ENCODE peak calls at places on chromosomes 4 and X, in four cellular contexts. One of them, this sample, is unnamed.

GRCh38 chr4:40515398-40516293 is 114.0 kb downstream of the RBM47 start:
- DNase-seq in A549: peak
- DNase-seq in fibroblast of lung: no peak
- DNase-seq in cardiac fibroblast: peak
- DNase-seq in this sample: no peak

GRCh38 chrX:153371256-153371655 is 29.9 kb downstream of the PNMA6E start:
- DNase-seq in A549: no peak
- DNase-seq in fibroblast of lung: peak
- DNase-seq in cardiac fibroblast: no peak
- DNase-seq in this sample: no peak

GRCh38 chrX:108250654-108251579 is 159.3 kb downstream of the ATG4A start:
- DNase-seq in A549: no peak
- DNase-seq in fibroblast of lung: no peak
- DNase-seq in cardiac fibroblast: no peak
- DNase-seq in this sample: no peak

GRCh38 chr4:92968556-92968955 is 664.8 kb downstream of the GRID2 start:
- DNase-seq in A549: no peak
- DNase-seq in fibroblast of lung: peak
- DNase-seq in cardiac fibroblast: no peak
- DNase-seq in this sample: no peak

GRCh38 chr4:112526061-112526460 is 10.1 kb upstream of the NEUROG2 start:
- DNase-seq in A549: no peak
- DNase-seq in fibroblast of lung: peak
- DNase-seq in cardiac fibroblast: no peak
- DNase-seq in this sample: no peak

GRCh38 chr4:8106451-8107025 is 52.1 kb downstream of the ABLIM2 start:
- DNase-seq in A549: no peak
- DNase-seq in fibroblast of lung: no peak
- DNase-seq in cardiac fibroblast: no peak
- DNase-seq in this sample: no peak

GRCh38 chr4:76293705-76294274 is 12.7 kb upstream of the STBD1 start:
- DNase-seq in A549: no peak
- DNase-seq in fibroblast of lung: peak
- DNase-seq in cardiac fibroblast: peak
- DNase-seq in this sample: no peak

GRCh38 chrX:87525771-87526229 is 8.2 kb downstream of the KLHL4 start:
- DNase-seq in A549: peak
- DNase-seq in fibroblast of lung: peak
- DNase-seq in cardiac fibroblast: peak
- DNase-seq in this sample: no peak

GRCh38 chr4:20432098-20432497 is 180.4 kb downstream of the SLIT2 start:
- DNase-seq in A549: no peak
- DNase-seq in fibroblast of lung: peak
- DNase-seq in cardiac fibroblast: peak
- DNase-seq in this sample: no peak

GRCh38 chr4:163967710-163968109 is 473.2 kb downstream of the TMA16 start:
- DNase-seq in A549: no peak
- DNase-seq in fibroblast of lung: no peak
- DNase-seq in cardiac fibroblast: no peak
- DNase-seq in this sample: no peak

GRCh38 chr4:11328401-11328800 is 100.3 kb downstream of the HS3ST1 start:
- DNase-seq in A549: no peak
- DNase-seq in fibroblast of lung: no peak
- DNase-seq in cardiac fibroblast: no peak
- DNase-seq in this sample: no peak

GRCh38 chrX:56253832-56254703 is 21.9 kb downstream of the KLF8 start:
- DNase-seq in A549: no peak
- DNase-seq in fibroblast of lung: no peak
- DNase-seq in cardiac fibroblast: no peak
- DNase-seq in this sample: no peak

GRCh38 chrX:68693481-68694410 is 46.3 kb downstream of the STARD8 start:
- DNase-seq in A549: no peak
- DNase-seq in fibroblast of lung: peak
- DNase-seq in cardiac fibroblast: peak
- DNase-seq in this sample: peak

GRCh38 chr4:2715426-2715825 is 40.7 kb downstream of the TNIP2 start:
- DNase-seq in A549: no peak
- DNase-seq in fibroblast of lung: no peak
- DNase-seq in cardiac fibroblast: no peak
- DNase-seq in this sample: no peak

GRCh38 chr4:2713337-2713736 is 42.8 kb downstream of the TNIP2 start:
- DNase-seq in A549: no peak
- DNase-seq in fibroblast of lung: no peak
- DNase-seq in cardiac fibroblast: no peak
- DNase-seq in this sample: no peak

GRCh38 chr4:2714918-2715317 is 41.2 kb downstream of the TNIP2 start:
- DNase-seq in A549: no peak
- DNase-seq in fibroblast of lung: no peak
- DNase-seq in cardiac fibroblast: peak
- DNase-seq in this sample: no peak

GRCh38 chr4:2714071-2714770 is 41.9 kb downstream of the TNIP2 start:
- DNase-seq in A549: no peak
- DNase-seq in fibroblast of lung: peak
- DNase-seq in cardiac fibroblast: peak
- DNase-seq in this sample: no peak

DNA sequence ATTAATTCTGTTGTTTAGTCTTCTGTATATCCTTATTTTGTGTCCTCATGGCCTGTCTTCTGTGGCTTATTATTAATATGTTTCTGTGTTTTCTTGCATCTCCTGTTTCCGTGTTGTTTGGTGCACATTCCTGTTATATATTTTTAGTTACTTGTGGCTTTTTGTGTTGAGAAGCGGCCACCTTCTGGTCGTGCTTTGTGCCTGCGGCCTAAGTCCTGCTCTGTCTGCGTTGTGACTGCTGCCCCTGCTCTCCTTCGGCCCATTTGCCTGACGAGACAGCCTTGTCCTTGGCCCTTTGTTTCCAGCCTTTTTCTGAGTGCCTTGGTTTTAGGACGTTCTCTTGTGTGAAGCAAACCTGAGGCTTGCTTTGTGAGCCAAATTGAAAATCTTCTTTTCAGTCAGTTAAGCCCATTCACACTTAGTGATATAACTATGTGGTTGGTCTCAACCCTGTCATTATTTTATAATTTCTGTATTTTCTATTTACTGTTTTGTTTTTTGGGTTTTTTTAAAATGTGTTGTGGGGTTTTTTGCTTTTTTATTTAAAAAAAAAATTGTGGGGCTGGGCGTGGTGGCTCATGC is 43.8 kb downstream of the TNIP2 start:
- DNase-seq in A549: no peak
- DNase-seq in fibroblast of lung: peak
- DNase-seq in cardiac fibroblast: peak
- DNase-seq in this sample: peak
- TF ChIP-seq CTCF in A549: no peak
- TF ChIP-seq CTCF in fibroblast of lung: no peak
- TF ChIP-seq CTCF in cardiac fibroblast: peak
- TF ChIP-seq CTCF in this sample: peak

GRCh38 chr4:17781831-17782287 is 438 bp upstream of the FAM184B start:
- DNase-seq in A549: no peak
- DNase-seq in fibroblast of lung: no peak
- DNase-seq in cardiac fibroblast: no peak
- DNase-seq in this sample: no peak

GRCh38 chr4:17787315-17787714 is 5.9 kb upstream of the FAM184B start:
- DNase-seq in A549: no peak
- DNase-seq in fibroblast of lung: peak
- DNase-seq in cardiac fibroblast: no peak
- DNase-seq in this sample: no peak

GRCh38 chr4:17786567-17786966 is 5.1 kb upstream of the FAM184B start:
- DNase-seq in A549: no peak
- DNase-seq in fibroblast of lung: peak
- DNase-seq in cardiac fibroblast: no peak
- DNase-seq in this sample: no peak

GRCh38 chr4:17788956-17789355 is 7.5 kb upstream of the FAM184B start:
- DNase-seq in A549: no peak
- DNase-seq in fibroblast of lung: peak
- DNase-seq in cardiac fibroblast: no peak
- DNase-seq in this sample: no peak

DNA sequence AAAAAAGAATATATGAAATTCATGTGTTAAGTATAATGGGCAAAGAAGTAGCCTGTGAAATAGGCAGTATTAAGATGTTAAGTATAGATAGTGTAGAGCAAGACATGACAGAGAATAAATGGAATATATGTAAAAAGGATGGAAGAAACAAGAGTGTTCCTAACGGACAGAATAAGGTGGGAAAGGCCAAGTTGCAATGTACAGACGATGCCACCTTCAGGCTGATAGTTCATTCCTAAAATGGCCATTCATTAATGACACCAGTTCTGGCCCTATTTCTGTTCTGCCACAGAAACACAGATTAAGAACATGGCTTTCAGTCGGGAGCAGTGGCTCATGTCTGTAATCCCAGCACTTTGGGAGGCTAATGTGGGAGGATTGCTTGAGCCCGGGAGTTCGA is 4.4 kb upstream of the FAM184B start:
- DNase-seq in A549: no peak
- DNase-seq in fibroblast of lung: no peak
- DNase-seq in cardiac fibroblast: no peak
- DNase-seq in this sample: no peak
- TF ChIP-seq CTCF in A549: no peak
- TF ChIP-seq CTCF in fibroblast of lung: no peak
- TF ChIP-seq CTCF in cardiac fibroblast: no peak
- TF ChIP-seq CTCF in this sample: no peak

GRCh38 chr4:162640152-162640551 is 476.4 kb upstream of the FSTL5 start:
- DNase-seq in A549: no peak
- DNase-seq in fibroblast of lung: no peak
- DNase-seq in cardiac fibroblast: no peak
- DNase-seq in this sample: no peak

DNA sequence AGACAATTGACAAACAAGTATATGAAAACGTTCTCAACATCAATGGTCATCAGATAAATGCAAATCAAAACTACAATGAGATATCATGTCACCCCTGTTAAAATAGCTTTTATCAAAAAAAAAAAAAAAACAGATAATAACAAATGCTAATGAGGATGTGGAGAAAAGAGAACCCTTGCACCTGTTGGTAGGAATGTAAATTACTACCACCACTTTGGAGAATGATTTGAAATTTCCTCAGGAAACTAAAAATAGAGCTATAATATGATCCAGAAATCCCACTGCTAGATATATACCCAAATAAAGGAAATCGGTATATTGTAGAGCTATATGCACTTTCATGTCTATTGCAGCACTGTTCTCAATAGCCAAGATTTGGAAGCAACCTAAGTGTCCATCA is 470.6 kb upstream of the FSTL5 start:
- DNase-seq in A549: no peak
- DNase-seq in fibroblast of lung: no peak
- DNase-seq in cardiac fibroblast: no peak
- DNase-seq in this sample: no peak
- TF ChIP-seq CTCF in A549: no peak
- TF ChIP-seq CTCF in fibroblast of lung: no peak
- TF ChIP-seq CTCF in cardiac fibroblast: no peak
- TF ChIP-seq CTCF in this sample: peak

DNA sequence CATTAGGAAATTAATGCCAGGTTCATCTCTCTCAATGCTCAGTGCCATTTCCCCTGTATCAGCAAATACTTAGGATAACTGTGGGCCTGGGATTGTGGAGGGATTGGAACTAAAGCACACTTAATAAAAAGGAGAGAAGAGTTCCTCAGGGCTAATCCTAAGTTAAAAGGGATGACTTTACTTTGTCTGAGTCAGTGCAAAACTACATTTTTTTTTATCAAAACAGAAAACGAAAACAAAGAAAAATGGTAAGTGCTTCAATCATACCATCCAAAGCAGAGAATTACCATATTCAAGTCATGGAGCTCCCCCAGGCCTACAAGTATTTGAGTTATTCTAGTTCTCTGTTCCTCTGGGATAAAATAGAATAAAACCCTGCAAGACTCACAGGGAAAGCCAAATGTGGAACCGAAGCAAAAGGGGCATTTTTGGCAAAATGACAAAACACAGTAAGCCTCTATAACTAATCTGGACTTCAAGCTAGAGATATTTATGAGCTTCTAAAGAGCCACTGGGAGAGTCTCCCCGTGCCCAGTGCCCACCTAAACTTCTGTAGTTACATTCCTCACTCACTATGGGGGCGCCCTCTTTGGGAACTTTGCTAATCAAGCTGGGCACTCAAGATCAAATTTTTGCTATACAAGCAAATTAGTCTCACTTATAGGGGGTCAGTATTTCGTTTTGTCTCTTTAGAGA is 53.4 kb downstream of the PALLD start:
- DNase-seq in A549: no peak
- DNase-seq in fibroblast of lung: peak
- DNase-seq in cardiac fibroblast: no peak
- DNase-seq in this sample: no peak
- TF ChIP-seq CTCF in A549: peak
- TF ChIP-seq CTCF in fibroblast of lung: no peak
- TF ChIP-seq CTCF in cardiac fibroblast: no peak
- TF ChIP-seq CTCF in this sample: no peak

GRCh38 chr4:5784960-5785611 is 74.1 kb downstream of the EVC start:
- DNase-seq in A549: no peak
- DNase-seq in fibroblast of lung: no peak
- DNase-seq in cardiac fibroblast: peak
- DNase-seq in this sample: no peak
- TF ChIP-seq CTCF in A549: no peak
- TF ChIP-seq CTCF in fibroblast of lung: no peak
- TF ChIP-seq CTCF in cardiac fibroblast: no peak
- TF ChIP-seq CTCF in this sample: no peak

DNA sequence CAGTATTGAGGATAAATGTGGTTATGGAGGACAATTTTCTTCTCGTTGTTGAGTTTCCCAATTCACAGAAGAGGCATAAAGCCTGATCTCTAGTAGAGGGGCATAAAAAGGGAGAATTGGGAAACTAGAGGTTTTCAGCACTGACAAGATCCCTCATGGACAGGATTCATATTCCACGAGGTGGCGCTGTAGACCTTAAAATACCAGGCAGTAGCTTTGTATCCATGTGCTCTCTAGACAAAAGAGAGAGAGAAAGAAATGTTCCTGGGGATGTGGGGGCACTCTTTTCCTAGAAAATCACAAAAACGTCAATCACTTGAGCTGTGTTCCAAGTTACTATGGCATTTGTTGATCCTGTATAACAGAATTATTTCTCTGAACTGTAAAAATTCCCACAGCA is 128.3 kb downstream of the MAGEE1 start:
- DNase-seq in A549: peak
- DNase-seq in fibroblast of lung: peak
- DNase-seq in cardiac fibroblast: peak
- DNase-seq in this sample: peak
- TF ChIP-seq CTCF in A549: peak
- TF ChIP-seq CTCF in fibroblast of lung: no peak
- TF ChIP-seq CTCF in cardiac fibroblast: peak
- TF ChIP-seq CTCF in this sample: peak

GRCh38 chr4:1274871-1275270 is 14.8 kb upstream of the MAEA start:
- DNase-seq in A549: no peak
- DNase-seq in fibroblast of lung: no peak
- DNase-seq in cardiac fibroblast: no peak
- DNase-seq in this sample: no peak

GRCh38 chr4:1279253-1279652 is 10.4 kb upstream of the MAEA start:
- DNase-seq in A549: no peak
- DNase-seq in fibroblast of lung: no peak
- DNase-seq in cardiac fibroblast: no peak
- DNase-seq in this sample: no peak

GRCh38 chr4:1277667-1278335 is 11.9 kb upstream of the MAEA start:
- DNase-seq in A549: peak
- DNase-seq in fibroblast of lung: no peak
- DNase-seq in cardiac fibroblast: peak
- DNase-seq in this sample: no peak

GRCh38 chr4:1276984-1277383 is 12.7 kb upstream of the MAEA start:
- DNase-seq in A549: no peak
- DNase-seq in fibroblast of lung: no peak
- DNase-seq in cardiac fibroblast: no peak
- DNase-seq in this sample: no peak

GRCh38 chr4:1278336-1278670 is 11.4 kb upstream of the MAEA start:
- DNase-seq in A549: peak
- DNase-seq in fibroblast of lung: peak
- DNase-seq in cardiac fibroblast: no peak
- DNase-seq in this sample: no peak
- TF ChIP-seq CTCF in A549: no peak
- TF ChIP-seq CTCF in fibroblast of lung: no peak
- TF ChIP-seq CTCF in cardiac fibroblast: no peak
- TF ChIP-seq CTCF in this sample: no peak

This sample was measured in endothelial cell.